ENCODE peak calls at places on chromosome 9, in five cellular contexts. One of them, this sample, is unnamed.

GRCh38 chr9:131271506-131271931 is 4.8 kb downstream of the FAM78A start:
- DNase-seq in GM12865: no peak
- DNase-seq in ovary: no peak
- DNase-seq in breast epithelium: no peak
- DNase-seq in heart right ventricle: no peak
- DNase-seq in this sample: no peak

GRCh38 chr9:80025131-80025530 is 453.4 kb downstream of the TLE4 start:
- DNase-seq in GM12865: no peak
- DNase-seq in ovary: no peak
- DNase-seq in breast epithelium: no peak
- DNase-seq in heart right ventricle: no peak
- DNase-seq in this sample: no peak

GRCh38 chr9:20618361-20618799 is 3.9 kb downstream of the MLLT3 start:
- DNase-seq in GM12865: no peak
- DNase-seq in ovary: no peak
- DNase-seq in breast epithelium: no peak
- DNase-seq in heart right ventricle: no peak
- DNase-seq in this sample: no peak

GRCh38 chr9:129750010-129750409 is 2.8 kb downstream of the PTGES start:
- DNase-seq in GM12865: no peak
- DNase-seq in ovary: no peak
- DNase-seq in breast epithelium: no peak
- DNase-seq in heart right ventricle: no peak
- DNase-seq in this sample: no peak

GRCh38 chr9:131237931-131238401 is 38.3 kb downstream of the FAM78A start:
- DNase-seq in GM12865: peak; percentile 93
- DNase-seq in ovary: no peak
- DNase-seq in breast epithelium: peak; percentile 67
- DNase-seq in heart right ventricle: peak; percentile 75
- DNase-seq in this sample: no peak

GRCh38 chr9:7377489-7377888 is 422.1 kb downstream of the DMAC1 start:
- DNase-seq in GM12865: no peak
- DNase-seq in ovary: no peak
- DNase-seq in breast epithelium: no peak
- DNase-seq in heart right ventricle: no peak
- DNase-seq in this sample: no peak

GRCh38 chr9:107850653-107851052 is 361.1 kb upstream of the KLF4 start:
- DNase-seq in GM12865: no peak
- DNase-seq in ovary: no peak
- DNase-seq in breast epithelium: no peak
- DNase-seq in heart right ventricle: no peak
- DNase-seq in this sample: no peak

GRCh38 chr9:92716557-92716956 is 46.6 kb upstream of the IPPK start:
- DNase-seq in GM12865: peak; percentile 71
- DNase-seq in ovary: peak; percentile 77
- DNase-seq in breast epithelium: peak; percentile 75
- DNase-seq in heart right ventricle: peak; percentile 76
- DNase-seq in this sample: no peak

GRCh38 chr9:101443358-101443757 is 7.8 kb upstream of the ALDOB start:
- DNase-seq in GM12865: no peak
- DNase-seq in ovary: no peak
- DNase-seq in breast epithelium: no peak
- DNase-seq in heart right ventricle: peak; percentile 55
- DNase-seq in this sample: no peak

DNA sequence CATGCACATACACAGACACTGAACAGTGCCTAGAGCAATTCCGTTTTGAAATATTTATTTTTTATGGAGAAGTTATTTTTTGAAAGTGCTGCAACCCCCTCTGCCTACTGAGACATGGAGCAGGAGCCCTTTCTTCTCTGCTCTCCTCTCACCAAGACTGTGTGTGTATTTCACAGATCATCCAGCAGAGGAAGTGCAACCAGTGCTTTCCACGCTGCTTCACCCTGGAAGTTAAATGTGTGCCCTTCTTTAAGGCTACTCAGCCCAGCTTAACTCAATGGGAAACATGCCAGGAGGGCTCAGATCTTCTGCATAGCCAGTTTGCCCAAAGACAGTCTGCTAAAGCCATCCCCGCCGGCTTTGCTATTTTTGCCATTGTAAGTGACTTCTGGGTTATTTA is 606.3 kb downstream of the TLE1 start:
- DNase-seq in GM12865: no peak
- DNase-seq in ovary: no peak
- DNase-seq in breast epithelium: no peak
- DNase-seq in heart right ventricle: no peak
- DNase-seq in this sample: no peak
- TF ChIP-seq CTCF in GM12865: no peak
- TF ChIP-seq CTCF in ovary: no peak
- TF ChIP-seq CTCF in breast epithelium: no peak
- TF ChIP-seq CTCF in heart right ventricle: no peak
- TF ChIP-seq CTCF in this sample: peak; percentile 4

GRCh38 chr9:71005456-71005855 is 116.0 kb downstream of the TRPM3 start:
- DNase-seq in GM12865: no peak
- DNase-seq in ovary: no peak
- DNase-seq in breast epithelium: no peak
- DNase-seq in heart right ventricle: no peak
- DNase-seq in this sample: no peak

GRCh38 chr9:70998962-70999361 is 122.5 kb downstream of the TRPM3 start:
- DNase-seq in GM12865: no peak
- DNase-seq in ovary: no peak
- DNase-seq in breast epithelium: no peak
- DNase-seq in heart right ventricle: no peak
- DNase-seq in this sample: no peak

GRCh38 chr9:71004196-71004595 is 117.2 kb downstream of the TRPM3 start:
- DNase-seq in GM12865: no peak
- DNase-seq in ovary: no peak
- DNase-seq in breast epithelium: no peak
- DNase-seq in heart right ventricle: no peak
- DNase-seq in this sample: no peak

GRCh38 chr9:71003346-71003745 is 118.1 kb downstream of the TRPM3 start:
- DNase-seq in GM12865: no peak
- DNase-seq in ovary: no peak
- DNase-seq in breast epithelium: no peak
- DNase-seq in heart right ventricle: no peak
- DNase-seq in this sample: no peak

GRCh38 chr9:71001780-71002386 is 119.5 kb downstream of the TRPM3 start:
- DNase-seq in GM12865: peak; percentile 48
- DNase-seq in ovary: no peak
- DNase-seq in breast epithelium: no peak
- DNase-seq in heart right ventricle: no peak
- DNase-seq in this sample: no peak
- TF ChIP-seq CTCF in GM12865: peak; percentile 57
- TF ChIP-seq CTCF in ovary: no peak
- TF ChIP-seq CTCF in breast epithelium: no peak
- TF ChIP-seq CTCF in heart right ventricle: peak; percentile 24
- TF ChIP-seq CTCF in this sample: no peak

GRCh38 chr9:99474186-99474585 is 252.1 kb downstream of the SEC61B start:
- DNase-seq in GM12865: no peak
- DNase-seq in ovary: no peak
- DNase-seq in breast epithelium: no peak
- DNase-seq in heart right ventricle: no peak
- DNase-seq in this sample: no peak

GRCh38 chr9:99472916-99473245 is 250.8 kb downstream of the SEC61B start:
- DNase-seq in GM12865: no peak
- DNase-seq in ovary: no peak
- DNase-seq in breast epithelium: no peak
- DNase-seq in heart right ventricle: no peak
- DNase-seq in this sample: no peak

GRCh38 chr9:99478469-99479027 is 256.5 kb downstream of the SEC61B start:
- DNase-seq in GM12865: peak; percentile 29
- DNase-seq in ovary: no peak
- DNase-seq in breast epithelium: no peak
- DNase-seq in heart right ventricle: peak; percentile 44
- DNase-seq in this sample: no peak
- TF ChIP-seq CTCF in GM12865: no peak
- TF ChIP-seq CTCF in ovary: no peak
- TF ChIP-seq CTCF in breast epithelium: no peak
- TF ChIP-seq CTCF in heart right ventricle: no peak
- TF ChIP-seq CTCF in this sample: no peak

GRCh38 chr9:113011911-113012381 is at the start of gene ZNF883:
- DNase-seq in GM12865: no peak
- DNase-seq in ovary: peak; percentile 68
- DNase-seq in breast epithelium: peak; percentile 61
- DNase-seq in heart right ventricle: peak; percentile 63
- DNase-seq in this sample: no peak
- TF ChIP-seq CTCF in GM12865: no peak
- TF ChIP-seq CTCF in ovary: no peak
- TF ChIP-seq CTCF in breast epithelium: no peak
- TF ChIP-seq CTCF in heart right ventricle: no peak
- TF ChIP-seq CTCF in this sample: no peak

DNA sequence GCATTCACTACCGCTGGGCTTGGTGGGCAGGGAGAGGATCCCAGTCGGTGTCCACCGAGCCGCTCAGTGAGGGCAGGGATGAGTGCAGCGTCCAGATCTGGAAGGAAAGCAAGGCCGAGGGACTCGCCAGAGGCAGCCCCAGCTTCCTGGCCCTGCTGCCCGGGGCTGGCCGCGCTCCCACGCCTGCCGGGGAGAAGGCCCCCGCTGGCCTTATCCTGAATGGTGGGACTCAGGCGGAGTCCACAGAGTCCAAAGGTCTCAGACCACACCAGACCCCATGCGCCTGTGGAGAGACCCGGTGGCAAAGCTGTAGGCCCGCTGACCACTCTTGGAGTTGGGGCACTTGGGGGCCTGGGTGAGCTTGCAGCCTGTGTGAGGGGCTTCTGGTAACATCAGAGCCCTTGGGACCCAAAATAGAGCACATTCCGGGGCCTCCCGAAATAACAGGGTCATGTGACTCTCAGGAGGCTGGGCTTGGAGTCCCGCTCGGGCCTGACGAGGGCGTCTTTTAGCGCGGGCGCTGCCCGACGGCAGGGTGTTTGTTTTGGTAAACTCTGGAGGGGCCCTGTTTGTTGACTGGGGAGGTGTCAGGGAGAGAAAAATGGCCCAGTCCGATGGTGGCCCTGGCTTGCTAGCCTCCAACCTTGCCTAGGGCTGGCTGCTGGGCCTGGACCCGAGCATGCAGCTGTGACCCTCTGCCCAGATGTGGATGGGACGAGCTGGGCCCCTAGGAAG is 2.8 kb downstream of the RXRA start:
- DNase-seq in GM12865: no peak
- DNase-seq in ovary: peak; percentile 68
- DNase-seq in breast epithelium: no peak
- DNase-seq in heart right ventricle: peak; percentile 69
- DNase-seq in this sample: no peak
- TF ChIP-seq CTCF in GM12865: no peak
- TF ChIP-seq CTCF in ovary: no peak
- TF ChIP-seq CTCF in breast epithelium: no peak
- TF ChIP-seq CTCF in heart right ventricle: no peak
- TF ChIP-seq CTCF in this sample: no peak

GRCh38 chr9:117414220-117414905 is 494 bp downstream of the ASTN2 start:
- DNase-seq in GM12865: peak; percentile 3
- DNase-seq in ovary: no peak
- DNase-seq in breast epithelium: peak; percentile 52
- DNase-seq in heart right ventricle: peak; percentile 25
- DNase-seq in this sample: no peak
- TF ChIP-seq CTCF in GM12865: no peak
- TF ChIP-seq CTCF in ovary: no peak
- TF ChIP-seq CTCF in breast epithelium: no peak
- TF ChIP-seq CTCF in heart right ventricle: no peak
- TF ChIP-seq CTCF in this sample: no peak